ENCODE peak calls at places on chromosomes 12 and 14, in seven cellular contexts. One of them, this sample, is unnamed.

GRCh38 chr12:107593713-107594381 is 91.8 kb upstream of the PWP1 start:
- DNase-seq in mesendoderm: peak; percentile 53
- DNase-seq in mesenchymal stem cell: no peak
- DNase-seq in H1: no peak
- DNase-seq in IMR-90: no peak
- DNase-seq in H9: no peak
- DNase-seq in trophoblast cell: peak; percentile 15
- DNase-seq in this sample: no peak

GRCh38 chr12:122106891-122107660 is 28.5 kb downstream of the MLXIP start:
- DNase-seq in mesendoderm: no peak
- DNase-seq in H9: no peak
- DNase-seq in H1: no peak
- DNase-seq in trophoblast cell: no peak
- DNase-seq in mesenchymal stem cell: peak; percentile 66
- DNase-seq in IMR-90: peak; percentile 77
- DNase-seq in this sample: no peak

GRCh38 chr12:52752516-52752915 is 24.6 kb downstream of the KRT76 start:
- DNase-seq in mesendoderm: no peak
- DNase-seq in IMR-90: no peak
- DNase-seq in mesenchymal stem cell: no peak
- DNase-seq in H1: no peak
- DNase-seq in H9: no peak
- DNase-seq in trophoblast cell: no peak
- DNase-seq in this sample: no peak

GRCh38 chr14:63745272-63745671 is 17.4 kb upstream of the SGPP1 start:
- DNase-seq in H9: no peak
- DNase-seq in mesendoderm: no peak
- DNase-seq in trophoblast cell: no peak
- DNase-seq in mesenchymal stem cell: no peak
- DNase-seq in IMR-90: no peak
- DNase-seq in H1: no peak
- DNase-seq in this sample: no peak

GRCh38 chr12:124949066-124949465 is 34.6 kb upstream of the UBC start:
- DNase-seq in trophoblast cell: no peak
- DNase-seq in mesendoderm: no peak
- DNase-seq in IMR-90: no peak
- DNase-seq in H1: no peak
- DNase-seq in mesenchymal stem cell: no peak
- DNase-seq in H9: no peak
- DNase-seq in this sample: no peak

GRCh38 chr12:76706099-76706498 is 57.8 kb upstream of the ZDHHC17 start:
- DNase-seq in mesenchymal stem cell: peak; percentile 57
- DNase-seq in H1: no peak
- DNase-seq in IMR-90: peak; percentile 56
- DNase-seq in trophoblast cell: no peak
- DNase-seq in H9: no peak
- DNase-seq in mesendoderm: no peak
- DNase-seq in this sample: no peak

GRCh38 chr14:105891631-105892452 is 365.5 kb downstream of the TMEM121 start:
- DNase-seq in IMR-90: no peak
- DNase-seq in trophoblast cell: no peak
- DNase-seq in mesendoderm: no peak
- DNase-seq in mesenchymal stem cell: no peak
- DNase-seq in H9: no peak
- DNase-seq in H1: no peak
- DNase-seq in this sample: no peak

GRCh38 chr12:106739318-106739717 is 35.2 kb upstream of the RIC8B start:
- DNase-seq in H9: no peak
- DNase-seq in H1: no peak
- DNase-seq in trophoblast cell: no peak
- DNase-seq in IMR-90: no peak
- DNase-seq in mesendoderm: no peak
- DNase-seq in mesenchymal stem cell: no peak
- DNase-seq in this sample: no peak

GRCh38 chr14:100302616-100303015 is 3.6 kb downstream of the SLC25A29 start:
- DNase-seq in H9: no peak
- DNase-seq in H1: no peak
- DNase-seq in mesenchymal stem cell: no peak
- DNase-seq in trophoblast cell: no peak
- DNase-seq in IMR-90: no peak
- DNase-seq in mesendoderm: no peak
- DNase-seq in this sample: no peak

GRCh38 chr12:119693511-119693910 is 25.6 kb downstream of the PRKAB1 start:
- DNase-seq in H1: no peak
- DNase-seq in H9: no peak
- DNase-seq in mesendoderm: no peak
- DNase-seq in IMR-90: no peak
- DNase-seq in mesenchymal stem cell: no peak
- DNase-seq in trophoblast cell: no peak
- DNase-seq in this sample: no peak

GRCh38 chr14:25574949-25575348 is 525.0 kb upstream of the STXBP6 start:
- DNase-seq in H1: no peak
- DNase-seq in H9: no peak
- DNase-seq in trophoblast cell: no peak
- DNase-seq in mesendoderm: no peak
- DNase-seq in IMR-90: no peak
- DNase-seq in mesenchymal stem cell: no peak
- DNase-seq in this sample: no peak
- H3K23ac ChIP-seq in H1: no peak overlapping the region
- H3K23ac ChIP-seq in H9: no peak overlapping the region
- H3K23ac ChIP-seq in trophoblast cell: no peak overlapping the region
- H3K23ac ChIP-seq in mesendoderm: no peak overlapping the region
- H3K23ac ChIP-seq in IMR-90: no peak overlapping the region
- H3K23ac ChIP-seq in mesenchymal stem cell: no peak overlapping the region
- H3K23ac ChIP-seq in this sample: no peak overlapping the region

DNA sequence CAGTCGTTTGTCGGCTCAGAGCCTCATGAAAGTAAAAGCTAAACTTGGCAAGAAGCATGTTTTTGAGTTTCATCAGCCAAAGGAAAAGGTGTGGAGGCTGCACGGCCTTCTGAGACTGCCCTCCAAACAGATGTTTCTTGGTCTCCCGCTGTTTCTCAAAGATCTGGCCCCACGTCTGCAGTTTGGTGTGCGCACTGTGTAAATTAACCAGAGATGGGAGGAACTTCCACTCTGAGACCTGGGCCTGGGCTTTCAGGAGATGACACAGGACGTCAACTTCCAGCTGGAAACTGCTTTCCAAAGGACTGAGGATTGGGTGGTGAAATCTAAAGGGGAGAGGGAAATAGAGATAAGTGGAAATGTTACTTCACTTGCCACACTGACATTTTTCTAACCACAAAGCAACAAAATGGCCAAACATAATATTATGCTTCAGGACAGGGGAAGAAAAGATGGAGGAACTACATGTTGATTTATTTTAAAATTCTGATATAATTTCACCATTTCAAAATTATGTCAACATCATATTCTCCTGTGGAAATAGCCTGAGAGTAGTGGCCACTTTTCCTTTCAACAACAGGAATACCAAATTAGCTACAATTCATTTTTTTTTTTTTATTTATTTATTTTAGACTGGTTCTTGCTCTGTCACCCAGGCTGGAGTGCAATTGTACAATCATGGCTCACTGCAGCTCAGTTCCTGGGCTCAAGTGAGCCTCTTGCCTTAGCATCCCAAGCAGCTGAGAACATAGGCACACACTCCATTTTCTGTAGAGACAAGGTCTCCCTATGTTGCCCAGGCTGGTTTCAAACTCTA is 27.6 kb downstream of the KICS2 start:
- DNase-seq in mesenchymal stem cell: no peak
- DNase-seq in IMR-90: no peak
- DNase-seq in trophoblast cell: no peak
- DNase-seq in H1: no peak
- DNase-seq in mesendoderm: no peak
- DNase-seq in H9: no peak
- DNase-seq in this sample: no peak
- H3K4ac ChIP-seq in mesenchymal stem cell: no peak overlapping the region
- H3K4ac ChIP-seq in IMR-90: no peak overlapping the region
- H3K4ac ChIP-seq in trophoblast cell: no peak overlapping the region
- H3K4ac ChIP-seq in H1: no peak overlapping the region
- H3K4ac ChIP-seq in mesendoderm: no peak overlapping the region
- H3K4ac ChIP-seq in H9: no peak overlapping the region
- H3K4ac ChIP-seq in this sample: no peak overlapping the region

DNA sequence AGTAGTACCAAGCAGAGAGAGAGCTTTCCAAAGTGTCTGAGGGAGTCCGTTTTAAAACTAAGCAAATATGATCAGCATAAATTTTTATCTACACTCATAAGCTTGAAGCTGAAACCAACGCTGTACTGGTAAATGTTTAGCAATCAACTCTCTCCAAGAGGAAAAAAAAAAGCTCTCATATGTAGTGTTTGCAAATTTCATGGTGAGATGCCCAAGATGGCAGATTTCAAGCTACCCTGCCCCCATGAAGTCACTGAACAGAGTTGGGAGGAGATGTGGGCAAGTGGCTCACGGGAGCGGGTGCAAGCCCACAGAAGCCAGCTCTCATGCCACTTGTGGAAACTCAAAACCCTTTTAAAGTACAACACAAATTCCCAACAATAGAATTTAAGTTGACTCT is 475.8 kb downstream of the BCAT1 start:
- DNase-seq in mesendoderm: no peak
- DNase-seq in H9: no peak
- DNase-seq in trophoblast cell: no peak
- DNase-seq in mesenchymal stem cell: no peak
- DNase-seq in H1: no peak
- DNase-seq in IMR-90: no peak
- DNase-seq in this sample: no peak
- H3K23ac ChIP-seq in mesendoderm: no peak overlapping the region
- H3K23ac ChIP-seq in H9: no peak overlapping the region
- H3K23ac ChIP-seq in trophoblast cell: no peak overlapping the region
- H3K23ac ChIP-seq in mesenchymal stem cell: no peak overlapping the region
- H3K23ac ChIP-seq in H1: no peak overlapping the region
- H3K23ac ChIP-seq in IMR-90: no peak overlapping the region
- H3K23ac ChIP-seq in this sample: no peak overlapping the region

GRCh38 chr14:74649167-74649566 is 37.1 kb upstream of the LTBP2 start:
- DNase-seq in mesenchymal stem cell: no peak
- DNase-seq in IMR-90: no peak
- DNase-seq in trophoblast cell: peak; percentile 92
- DNase-seq in mesendoderm: peak; percentile 31
- DNase-seq in H1: no peak
- DNase-seq in H9: peak; percentile 55
- DNase-seq in this sample: no peak
- H3K4ac ChIP-seq in mesenchymal stem cell: no peak overlapping the region
- H3K4ac ChIP-seq in IMR-90: peak overlapping the region; percentile 78
- H3K4ac ChIP-seq in trophoblast cell: no peak overlapping the region
- H3K4ac ChIP-seq in mesendoderm: no peak overlapping the region
- H3K4ac ChIP-seq in H1: no peak overlapping the region
- H3K4ac ChIP-seq in H9: no peak overlapping the region
- H3K4ac ChIP-seq in this sample: no peak overlapping the region

GRCh38 chr12:6965026-6965661 is 5.3 kb downstream of the PHB2 start:
- DNase-seq in mesenchymal stem cell: peak; percentile 85
- DNase-seq in trophoblast cell: peak; percentile 82
- DNase-seq in IMR-90: peak; percentile 82
- DNase-seq in mesendoderm: peak; percentile 94
- DNase-seq in H9: peak; percentile 93
- DNase-seq in H1: no peak
- DNase-seq in this sample: peak; percentile 81

GRCh38 chr12:6965714-6966113 is 4.8 kb downstream of the PHB2 start:
- DNase-seq in mesenchymal stem cell: no peak
- DNase-seq in mesendoderm: no peak
- DNase-seq in H1: no peak
- DNase-seq in trophoblast cell: no peak
- DNase-seq in IMR-90: no peak
- DNase-seq in H9: no peak
- DNase-seq in this sample: no peak

GRCh38 chr12:6963741-6964446 is 6.6 kb downstream of the PHB2 start:
- DNase-seq in H1: no peak
- DNase-seq in trophoblast cell: no peak
- DNase-seq in mesenchymal stem cell: no peak
- DNase-seq in mesendoderm: no peak
- DNase-seq in H9: peak; percentile 49
- DNase-seq in IMR-90: no peak
- DNase-seq in this sample: no peak

GRCh38 chr12:6963016-6963731 is 7.3 kb downstream of the PHB2 start:
- DNase-seq in trophoblast cell: peak; percentile 88
- DNase-seq in H1: no peak
- DNase-seq in mesendoderm: peak; percentile 86
- DNase-seq in IMR-90: no peak
- DNase-seq in H9: peak; percentile 96
- DNase-seq in mesenchymal stem cell: no peak
- DNase-seq in this sample: no peak

GRCh38 chr12:6964605-6965025 is 5.8 kb downstream of the PHB2 start:
- DNase-seq in IMR-90: no peak
- DNase-seq in H1: no peak
- DNase-seq in trophoblast cell: no peak
- DNase-seq in mesenchymal stem cell: no peak
- DNase-seq in mesendoderm: no peak
- DNase-seq in H9: no peak
- DNase-seq in this sample: no peak
- H3K23ac ChIP-seq in IMR-90: no peak overlapping the region
- H3K23ac ChIP-seq in H1: no peak overlapping the region
- H3K23ac ChIP-seq in trophoblast cell: no peak overlapping the region
- H3K23ac ChIP-seq in mesenchymal stem cell: no peak overlapping the region
- H3K23ac ChIP-seq in mesendoderm: no peak overlapping the region
- H3K23ac ChIP-seq in H9: no peak overlapping the region
- H3K23ac ChIP-seq in this sample: peak overlapping the region; percentile 30